ENCODE peak calls at places on chromosomes 11 and 22, in nine cellular contexts. I is upper lobe of left lung, J is stomach, L is transverse colon, O is K562, D is SK-N-SH, Y is H1, Z is sigmoid colon, U is suprapubic skin. P is an unnamed sample.
A peak's percentile ranks its signal among the peaks of the same experiment; 100 is the strongest.

GRCh38 chr11:16126361-16126760 is 230.0 kb downstream of the SOX6 start:
- DNase-seq in I (no peak), J (no peak), L (no peak), O (no peak), D (peak; percentile 36), Y (no peak), Z (no peak), U (no peak), P (no peak)

GRCh38 chr11:46332568-46333128 is 14.6 kb upstream of the DGKZ start:
- DNase-seq in I (no peak), J (no peak), L (no peak), O (no peak), D (peak; percentile 80), Y (no peak), Z (no peak), U (no peak), P (no peak)

GRCh38 chr11:88282789-88283188 is 54.7 kb downstream of the CTSC start:
- DNase-seq in I (no peak), J (no peak), L (no peak), O (no peak), D (no peak), Y (no peak), Z (no peak), U (no peak), P (no peak)

GRCh38 chr11:9681583-9682372 is 17.9 kb downstream of the SWAP70 start:
- DNase-seq in I (no peak), J (no peak), L (no peak), O (no peak), D (no peak), Y (no peak), Z (no peak), U (no peak), P (no peak)

GRCh38 chr11:35012467-35013191 is 96.2 kb downstream of the PDHX start:
- DNase-seq in I (no peak), J (no peak), L (no peak), O (no peak), D (no peak), Y (no peak), Z (no peak), U (no peak), P (no peak)

GRCh38 chr11:38252620-38253019 is 1654.6 kb upstream of the RAG2 start:
- DNase-seq in I (no peak), J (no peak), L (no peak), O (no peak), D (no peak), Y (no peak), Z (no peak), U (no peak), P (no peak)

GRCh38 chr11:109378049-109378448 is 43.9 kb upstream of the C11orf87 start:
- DNase-seq in I (no peak), J (no peak), L (no peak), O (no peak), D (no peak), Y (no peak), Z (no peak), U (no peak), P (no peak)

GRCh38 chr22:31377609-31378008 is 21.8 kb upstream of the DRG1 start:
- DNase-seq in I (no peak), J (no peak), L (no peak), O (no peak), D (no peak), Y (no peak), Z (no peak), U (no peak), P (no peak)

GRCh38 chr22:44709881-44710400 is 7.9 kb downstream of the PRR5 start:
- DNase-seq in I (no peak), J (no peak), L (no peak), O (peak; percentile 23), D (no peak), Y (no peak), Z (no peak), U (no peak), P (no peak)

GRCh38 chr11:23723861-23724260 is 773.0 kb upstream of the LUZP2 start:
- DNase-seq in I (no peak), J (no peak), L (no peak), O (no peak), D (no peak), Y (no peak), Z (no peak), U (no peak), P (no peak)

GRCh38 chr22:40446203-40446602 is 75.8 kb downstream of the SGSM3 start:
- DNase-seq in I (no peak), J (no peak), L (no peak), O (no peak), D (no peak), Y (no peak), Z (no peak), U (no peak), P (no peak)

GRCh38 chr22:31715157-31715778 is 34.7 kb downstream of the PRR14L start:
- DNase-seq in I (no peak), J (no peak), L (no peak), O (no peak), D (peak; percentile 66), Y (no peak), Z (no peak), U (no peak), P (no peak)

GRCh38 chr11:2385156-2386151 is 8.3 kb downstream of the CD81 start:
- DNase-seq in I (no peak), J (no peak), L (no peak), O (no peak), D (no peak), Y (no peak), Z (no peak), U (no peak), P (no peak)
- H3K4me3 ChIP-seq in I (no peak overlapping the region), J (no peak overlapping the region), L (no peak overlapping the region), O (no peak overlapping the region), D (no peak overlapping the region), Y (no peak overlapping the region), Z (no peak overlapping the region), U (no peak overlapping the region), P (no peak overlapping the region)

DNA sequence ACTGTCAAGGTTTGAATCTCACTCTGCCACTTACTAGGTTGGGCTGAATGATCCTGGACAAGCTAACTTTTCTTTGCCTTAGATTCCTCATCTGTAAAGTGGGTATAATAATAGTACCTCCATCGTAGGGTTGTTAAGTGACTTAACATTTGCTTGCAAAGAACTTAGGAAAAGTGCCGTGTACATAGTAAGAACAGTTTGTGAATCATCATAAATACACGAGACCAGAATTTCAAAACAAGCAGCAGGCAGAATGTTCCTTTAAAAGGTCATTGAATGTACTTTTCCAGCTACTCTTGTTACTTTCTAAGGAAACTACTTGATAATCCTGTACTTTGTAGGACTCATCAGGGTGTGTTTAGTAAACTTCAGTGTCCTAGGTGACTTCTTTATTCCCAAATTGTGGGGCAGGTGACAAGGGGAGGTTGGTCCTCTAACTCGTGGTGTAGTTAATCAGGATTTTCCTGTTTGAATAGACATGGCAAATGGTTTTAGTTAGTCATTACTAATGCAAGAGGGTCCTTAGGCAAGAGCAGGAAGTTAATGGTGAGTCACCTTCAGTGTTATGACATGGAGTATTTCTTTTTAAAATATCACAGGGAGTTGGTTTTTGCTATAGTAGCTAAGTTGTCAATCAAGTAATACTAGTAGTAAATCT is 67.9 kb downstream of the YAP1 start:
- DNase-seq in I (no peak), J (no peak), L (no peak), O (no peak), D (peak; percentile 6), Y (no peak), Z (no peak), U (no peak), P (no peak)
- TF ChIP-seq EP300 in I (no peak), J (no peak), L (no peak), O (no peak), D (peak; percentile 42), Y (no peak), Z (no peak), U (no peak), P (no peak)

GRCh38 chr11:44348721-44349120 is 38.8 kb upstream of the ALX4 start:
- DNase-seq in I (no peak), J (no peak), L (no peak), O (no peak), D (no peak), Y (no peak), Z (no peak), U (no peak), P (no peak)

GRCh38 chr11:44349328-44349727 is 39.4 kb upstream of the ALX4 start:
- DNase-seq in I (no peak), J (no peak), L (no peak), O (no peak), D (no peak), Y (no peak), Z (no peak), U (no peak), P (no peak)

GRCh38 chr11:44348114-44348513 is 38.2 kb upstream of the ALX4 start:
- DNase-seq in I (no peak), J (no peak), L (no peak), O (no peak), D (no peak), Y (no peak), Z (no peak), U (no peak), P (no peak)

GRCh38 chr11:44351006-44351660 is 41.2 kb upstream of the ALX4 start:
- DNase-seq in I (no peak), J (no peak), L (no peak), O (no peak), D (no peak), Y (no peak), Z (no peak), U (no peak), P (no peak)

DNA sequence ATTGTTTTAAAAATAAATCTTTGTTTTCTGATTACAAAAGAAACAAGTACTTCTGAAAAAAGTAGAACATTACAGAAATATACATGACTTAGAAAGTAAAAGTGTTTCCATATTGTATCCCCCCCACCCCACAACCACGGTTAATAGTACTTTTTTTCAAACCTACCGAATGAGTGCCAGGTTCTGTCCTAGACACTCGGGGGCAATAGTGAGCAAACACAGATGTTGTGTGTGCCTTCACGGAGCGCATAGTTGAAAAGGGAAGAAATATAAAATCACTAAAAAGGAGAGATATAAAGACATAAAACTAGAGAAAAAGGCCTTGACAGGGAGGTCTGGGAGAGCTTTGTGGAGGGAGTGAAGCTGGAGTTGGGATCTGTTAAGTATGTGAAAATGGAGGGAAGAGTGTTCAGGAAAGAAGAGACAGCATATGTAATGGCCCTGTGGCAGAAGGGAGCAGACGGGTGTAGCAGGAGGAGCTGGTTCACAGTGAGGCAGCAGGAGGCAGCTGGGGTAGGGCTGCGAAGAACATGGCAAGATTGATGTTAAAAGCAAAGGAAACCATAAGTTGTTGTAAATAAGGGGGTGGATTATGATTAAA is 42.1 kb upstream of the ALX4 start:
- DNase-seq in I (no peak), J (no peak), L (no peak), O (peak; percentile 50), D (peak; percentile 43), Y (no peak), Z (no peak), U (no peak), P (no peak)
- TF ChIP-seq POLR2AphosphoS5 in I (no peak), J (no peak), L (no peak), O (no peak), D (no peak), Y (no peak), Z (no peak), U (no peak), P (no peak)

DNA sequence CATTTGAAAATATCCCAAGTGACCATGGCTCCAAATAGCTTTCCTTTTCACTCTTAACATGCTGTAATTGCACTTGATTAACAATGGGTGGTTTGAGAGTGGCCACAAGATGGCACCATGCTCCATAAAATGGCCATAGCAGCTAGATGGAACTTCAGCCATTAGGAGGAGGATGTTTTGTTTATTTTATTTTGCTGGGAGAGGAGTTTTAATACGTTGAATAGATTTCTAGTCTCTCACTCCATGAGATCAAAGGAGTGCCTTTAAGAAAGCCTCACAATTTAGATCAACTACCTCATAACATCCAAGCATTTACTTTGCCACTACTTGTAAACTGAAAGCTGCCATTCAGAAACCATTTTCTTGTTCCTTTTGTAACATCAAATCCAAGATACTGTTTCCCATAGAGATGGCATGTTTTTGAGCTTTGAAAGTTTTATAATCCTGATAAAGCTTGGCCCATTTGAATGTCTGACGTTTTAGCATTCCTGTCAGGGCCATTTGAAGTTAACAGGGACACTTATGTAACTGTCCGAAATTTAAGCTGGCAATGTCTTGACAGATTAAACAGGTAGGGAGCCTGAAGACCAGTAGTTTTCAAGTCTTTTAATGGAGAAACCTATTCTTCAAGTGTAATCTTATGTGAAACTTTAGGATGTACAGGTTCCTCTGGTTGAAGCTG is 4.7 kb downstream of the FEN1 start:
- DNase-seq in I (peak; percentile 78), J (peak; percentile 83), L (peak; percentile 83), O (peak; percentile 64), D (peak; percentile 71), Y (no peak), Z (peak; percentile 90), U (no peak), P (no peak)
- H3K4me3 ChIP-seq in I (no peak overlapping the region), J (no peak overlapping the region), L (no peak overlapping the region), O (no peak overlapping the region), D (no peak overlapping the region), Y (no peak overlapping the region), Z (no peak overlapping the region), U (no peak overlapping the region), P (no peak overlapping the region)

P was measured in esophagus muscularis mucosa.